ENCODE peak calls at places on chromosomes 7 and 10, in seven cellular contexts. One of them, this sample, is unnamed.

GRCh38 chr10:14450041-14450491 is 119.3 kb upstream of the FRMD4A start:
- DNase-seq in HT1080: no peak
- DNase-seq in AG09309: peak
- DNase-seq in NCI-H2081: no peak
- DNase-seq in activated T-cell treated with anti-CD3 and anti-CD28 coated beads, Interleukin-2, amount 50 U/mL, for 72 hours: no peak
- DNase-seq in left lobe of liver: no peak
- DNase-seq in EH: peak
- DNase-seq in this sample: no peak

GRCh38 chr10:84854439-84854838 is 526.0 kb downstream of the CCSER2 start:
- DNase-seq in HT1080: no peak
- DNase-seq in AG09309: no peak
- DNase-seq in NCI-H2081: no peak
- DNase-seq in activated T-cell treated with anti-CD3 and anti-CD28 coated beads, Interleukin-2, amount 50 U/mL, for 72 hours: no peak
- DNase-seq in left lobe of liver: no peak
- DNase-seq in EH: no peak
- DNase-seq in this sample: no peak

GRCh38 chr7:107579546-107579880 is 533 bp upstream of the BCAP29 start:
- DNase-seq in HT1080: no peak
- DNase-seq in AG09309: no peak
- DNase-seq in NCI-H2081: no peak
- DNase-seq in activated T-cell treated with anti-CD3 and anti-CD28 coated beads, Interleukin-2, amount 50 U/mL, for 72 hours: no peak
- DNase-seq in left lobe of liver: no peak
- DNase-seq in EH: no peak
- DNase-seq in this sample: no peak

GRCh38 chr7:55552320-55553086 is 19.8 kb downstream of the VOPP1 start:
- DNase-seq in HT1080: peak
- DNase-seq in AG09309: no peak
- DNase-seq in NCI-H2081: peak
- DNase-seq in activated T-cell treated with anti-CD3 and anti-CD28 coated beads, Interleukin-2, amount 50 U/mL, for 72 hours: no peak
- DNase-seq in left lobe of liver: no peak
- DNase-seq in EH: peak
- DNase-seq in this sample: no peak

GRCh38 chr7:120272261-120272895 is 597 bp upstream of the KCND2 start:
- DNase-seq in HT1080: peak
- DNase-seq in AG09309: no peak
- DNase-seq in NCI-H2081: peak
- DNase-seq in activated T-cell treated with anti-CD3 and anti-CD28 coated beads, Interleukin-2, amount 50 U/mL, for 72 hours: no peak
- DNase-seq in left lobe of liver: no peak
- DNase-seq in EH: peak
- DNase-seq in this sample: no peak

GRCh38 chr7:97342512-97342911 is 225.0 kb downstream of the SDHAF3 start:
- DNase-seq in HT1080: no peak
- DNase-seq in AG09309: no peak
- DNase-seq in NCI-H2081: peak
- DNase-seq in activated T-cell treated with anti-CD3 and anti-CD28 coated beads, Interleukin-2, amount 50 U/mL, for 72 hours: no peak
- DNase-seq in left lobe of liver: no peak
- DNase-seq in EH: no peak
- DNase-seq in this sample: no peak

GRCh38 chr7:149620961-149621360 is 123.4 kb upstream of the ZNF746 start:
- DNase-seq in HT1080: no peak
- DNase-seq in AG09309: no peak
- DNase-seq in NCI-H2081: no peak
- DNase-seq in activated T-cell treated with anti-CD3 and anti-CD28 coated beads, Interleukin-2, amount 50 U/mL, for 72 hours: peak
- DNase-seq in left lobe of liver: no peak
- DNase-seq in EH: no peak
- DNase-seq in this sample: peak

GRCh38 chr10:31962826-31963597 is 34.4 kb upstream of the ARHGAP12 start:
- DNase-seq in HT1080: no peak
- DNase-seq in AG09309: no peak
- DNase-seq in NCI-H2081: no peak
- DNase-seq in activated T-cell treated with anti-CD3 and anti-CD28 coated beads, Interleukin-2, amount 50 U/mL, for 72 hours: no peak
- DNase-seq in left lobe of liver: no peak
- DNase-seq in EH: no peak
- DNase-seq in this sample: no peak

GRCh38 chr10:74925716-74926115 is 99.3 kb downstream of the KAT6B start:
- DNase-seq in HT1080: no peak
- DNase-seq in AG09309: no peak
- DNase-seq in NCI-H2081: no peak
- DNase-seq in activated T-cell treated with anti-CD3 and anti-CD28 coated beads, Interleukin-2, amount 50 U/mL, for 72 hours: no peak
- DNase-seq in left lobe of liver: no peak
- DNase-seq in EH: no peak
- DNase-seq in this sample: no peak

GRCh38 chr7:83588602-83589240 is 60.2 kb downstream of the SEMA3E start:
- DNase-seq in HT1080: no peak
- DNase-seq in AG09309: no peak
- DNase-seq in NCI-H2081: no peak
- DNase-seq in activated T-cell treated with anti-CD3 and anti-CD28 coated beads, Interleukin-2, amount 50 U/mL, for 72 hours: no peak
- DNase-seq in left lobe of liver: no peak
- DNase-seq in EH: peak
- DNase-seq in this sample: no peak

GRCh38 chr10:59126992-59127391 is 49.5 kb upstream of the PHYHIPL start:
- DNase-seq in HT1080: no peak
- DNase-seq in AG09309: no peak
- DNase-seq in NCI-H2081: no peak
- DNase-seq in activated T-cell treated with anti-CD3 and anti-CD28 coated beads, Interleukin-2, amount 50 U/mL, for 72 hours: no peak
- DNase-seq in left lobe of liver: no peak
- DNase-seq in EH: no peak
- DNase-seq in this sample: no peak

GRCh38 chr7:133512560-133512959 is 259.7 kb downstream of the EXOC4 start:
- DNase-seq in HT1080: peak
- DNase-seq in AG09309: peak
- DNase-seq in NCI-H2081: no peak
- DNase-seq in activated T-cell treated with anti-CD3 and anti-CD28 coated beads, Interleukin-2, amount 50 U/mL, for 72 hours: no peak
- DNase-seq in left lobe of liver: no peak
- DNase-seq in EH: peak
- DNase-seq in this sample: no peak

GRCh38 chr10:115093286-115093775 is at the start of gene ATRNL1:
- DNase-seq in HT1080: peak
- DNase-seq in AG09309: no peak
- DNase-seq in NCI-H2081: peak
- DNase-seq in activated T-cell treated with anti-CD3 and anti-CD28 coated beads, Interleukin-2, amount 50 U/mL, for 72 hours: no peak
- DNase-seq in left lobe of liver: peak
- DNase-seq in EH: peak
- DNase-seq in this sample: no peak

GRCh38 chr7:128911441-128912031 is 1.0 kb upstream of the KCP start:
- DNase-seq in HT1080: no peak
- DNase-seq in AG09309: no peak
- DNase-seq in NCI-H2081: no peak
- DNase-seq in activated T-cell treated with anti-CD3 and anti-CD28 coated beads, Interleukin-2, amount 50 U/mL, for 72 hours: no peak
- DNase-seq in left lobe of liver: no peak
- DNase-seq in EH: no peak
- DNase-seq in this sample: no peak

GRCh38 chr7:38840736-38841460 is 68.1 kb downstream of the VPS41 start:
- DNase-seq in HT1080: peak
- DNase-seq in AG09309: peak
- DNase-seq in NCI-H2081: no peak
- DNase-seq in activated T-cell treated with anti-CD3 and anti-CD28 coated beads, Interleukin-2, amount 50 U/mL, for 72 hours: no peak
- DNase-seq in left lobe of liver: no peak
- DNase-seq in EH: peak
- DNase-seq in this sample: no peak

GRCh38 chr7:105677803-105678583 is 96.7 kb upstream of the EFCAB10 start:
- DNase-seq in HT1080: no peak
- DNase-seq in AG09309: no peak
- DNase-seq in NCI-H2081: no peak
- DNase-seq in activated T-cell treated with anti-CD3 and anti-CD28 coated beads, Interleukin-2, amount 50 U/mL, for 72 hours: peak
- DNase-seq in left lobe of liver: no peak
- DNase-seq in EH: no peak
- DNase-seq in this sample: peak

GRCh38 chr10:43867667-43868361 is 219.1 kb upstream of the ZNF32 start:
- DNase-seq in HT1080: peak
- DNase-seq in AG09309: peak
- DNase-seq in NCI-H2081: no peak
- DNase-seq in activated T-cell treated with anti-CD3 and anti-CD28 coated beads, Interleukin-2, amount 50 U/mL, for 72 hours: no peak
- DNase-seq in left lobe of liver: no peak
- DNase-seq in EH: peak
- DNase-seq in this sample: no peak

GRCh38 chr10:128498746-128499145 is 372.5 kb upstream of the MKI67 start:
- DNase-seq in HT1080: no peak
- DNase-seq in AG09309: no peak
- DNase-seq in NCI-H2081: no peak
- DNase-seq in activated T-cell treated with anti-CD3 and anti-CD28 coated beads, Interleukin-2, amount 50 U/mL, for 72 hours: no peak
- DNase-seq in left lobe of liver: no peak
- DNase-seq in EH: no peak
- DNase-seq in this sample: no peak

GRCh38 chr7:1675673-1676549 is 5.8 kb downstream of the ELFN1 start:
- DNase-seq in HT1080: no peak
- DNase-seq in AG09309: no peak
- DNase-seq in NCI-H2081: no peak
- DNase-seq in activated T-cell treated with anti-CD3 and anti-CD28 coated beads, Interleukin-2, amount 50 U/mL, for 72 hours: no peak
- DNase-seq in left lobe of liver: peak
- DNase-seq in EH: no peak
- DNase-seq in this sample: no peak

This sample was measured in stimulated activated naive CD8-positive, alpha-beta T cell treated with anti-CD3 and anti-CD28 coated beads, Interleukin-15, Interleukin-2, amounts not matched to agents 100 U/mL and 50 U/mL, for 24 hours.